ENCODE peak calls at places on chromosomes 6 and 20, in four cellular contexts. One of them, this sample, is unnamed.

GRCh38 chr6:12383448-12383847 is 93.3 kb downstream of the EDN1 start:
- DNase-seq in upper lobe of left lung: no peak
- DNase-seq in suprapubic skin: no peak
- DNase-seq in spleen: no peak
- DNase-seq in this sample: no peak

GRCh38 chr20:14051454-14051853 is 56.1 kb downstream of the MACROD2 start:
- DNase-seq in upper lobe of left lung: no peak
- DNase-seq in suprapubic skin: no peak
- DNase-seq in spleen: no peak
- DNase-seq in this sample: no peak

GRCh38 chr20:61047515-61047914 is 204.5 kb upstream of the CDH4 start:
- DNase-seq in upper lobe of left lung: no peak
- DNase-seq in suprapubic skin: no peak
- DNase-seq in spleen: no peak
- DNase-seq in this sample: no peak

GRCh38 chr6:116524236-116524635 is 12.8 kb downstream of the CALHM5 start:
- DNase-seq in upper lobe of left lung: no peak
- DNase-seq in suprapubic skin: no peak
- DNase-seq in spleen: no peak
- DNase-seq in this sample: no peak

GRCh38 chr6:157403684-157404051 is 22.7 kb downstream of the ZDHHC14 start:
- DNase-seq in upper lobe of left lung: no peak
- DNase-seq in suprapubic skin: no peak
- DNase-seq in spleen: no peak
- DNase-seq in this sample: no peak

GRCh38 chr20:43538855-43539700 is 19.7 kb upstream of the SGK2 start:
- DNase-seq in upper lobe of left lung: no peak
- DNase-seq in suprapubic skin: peak
- DNase-seq in spleen: no peak
- DNase-seq in this sample: no peak

GRCh38 chr6:73832313-73832712 is 136.3 kb downstream of the CD109 start:
- DNase-seq in upper lobe of left lung: no peak
- DNase-seq in suprapubic skin: no peak
- DNase-seq in spleen: no peak
- DNase-seq in this sample: no peak

GRCh38 chr20:18983796-18984195 is 170.2 kb downstream of the SCP2D1 start:
- DNase-seq in upper lobe of left lung: no peak
- DNase-seq in suprapubic skin: no peak
- DNase-seq in spleen: no peak
- DNase-seq in this sample: no peak

GRCh38 chr20:20295621-20296498 is 72.0 kb upstream of the INSM1 start:
- DNase-seq in upper lobe of left lung: no peak
- DNase-seq in suprapubic skin: no peak
- DNase-seq in spleen: no peak
- DNase-seq in this sample: no peak

GRCh38 chr6:28742668-28743270 is 181.0 kb downstream of the TRIM27 start:
- DNase-seq in upper lobe of left lung: no peak
- DNase-seq in suprapubic skin: no peak
- DNase-seq in spleen: no peak
- DNase-seq in this sample: no peak

GRCh38 chr6:12968290-12968689 is 251.7 kb downstream of the PHACTR1 start:
- DNase-seq in upper lobe of left lung: peak
- DNase-seq in suprapubic skin: no peak
- DNase-seq in spleen: no peak
- DNase-seq in this sample: no peak

GRCh38 chr20:52383995-52384621 is 192.5 kb upstream of the ZFP64 start:
- DNase-seq in upper lobe of left lung: peak
- DNase-seq in suprapubic skin: no peak
- DNase-seq in spleen: no peak
- DNase-seq in this sample: no peak

GRCh38 chr6:136889271-136890193 is 32.6 kb upstream of the SLC35D3 start:
- DNase-seq in upper lobe of left lung: no peak
- DNase-seq in suprapubic skin: no peak
- DNase-seq in spleen: no peak
- DNase-seq in this sample: no peak

GRCh38 chr6:35522660-35523658 is 10.3 kb upstream of the TULP1 start:
- DNase-seq in upper lobe of left lung: peak
- DNase-seq in suprapubic skin: peak
- DNase-seq in spleen: peak
- DNase-seq in this sample: peak

GRCh38 chr6:12403201-12403826 is 113.2 kb downstream of the EDN1 start:
- DNase-seq in upper lobe of left lung: no peak
- DNase-seq in suprapubic skin: no peak
- DNase-seq in spleen: no peak
- DNase-seq in this sample: no peak

GRCh38 chr6:7270320-7271204 is 42.4 kb downstream of the SSR1 start:
- DNase-seq in upper lobe of left lung: no peak
- DNase-seq in suprapubic skin: no peak
- DNase-seq in spleen: peak
- DNase-seq in this sample: no peak

GRCh38 chr20:38418509-38419204 is 16.5 kb downstream of the SNHG17 start:
- DNase-seq in upper lobe of left lung: no peak
- DNase-seq in suprapubic skin: no peak
- DNase-seq in spleen: no peak
- DNase-seq in this sample: no peak

GRCh38 chr20:8953300-8953699 is 115.6 kb upstream of the PLCB4 start:
- DNase-seq in upper lobe of left lung: no peak
- DNase-seq in suprapubic skin: no peak
- DNase-seq in spleen: no peak
- DNase-seq in this sample: no peak

GRCh38 chr20:62496525-62497218 is 20.9 kb upstream of the GATA5 start:
- DNase-seq in upper lobe of left lung: no peak
- DNase-seq in suprapubic skin: no peak
- DNase-seq in spleen: no peak
- DNase-seq in this sample: peak

GRCh38 chr20:35264755-35265154 is 13.2 kb downstream of the MMP24OS start:
- DNase-seq in upper lobe of left lung: peak
- DNase-seq in suprapubic skin: no peak
- DNase-seq in spleen: no peak
- DNase-seq in this sample: no peak

GRCh38 chr20:21702553-21703467 is 2.7 kb upstream of the PAX1 start:
- DNase-seq in upper lobe of left lung: peak
- DNase-seq in suprapubic skin: no peak
- DNase-seq in spleen: peak
- DNase-seq in this sample: no peak

GRCh38 chr20:62219101-62219991 is 732 bp downstream of the HRH3 start:
- DNase-seq in upper lobe of left lung: no peak
- DNase-seq in suprapubic skin: no peak
- DNase-seq in spleen: no peak
- DNase-seq in this sample: no peak

DNA sequence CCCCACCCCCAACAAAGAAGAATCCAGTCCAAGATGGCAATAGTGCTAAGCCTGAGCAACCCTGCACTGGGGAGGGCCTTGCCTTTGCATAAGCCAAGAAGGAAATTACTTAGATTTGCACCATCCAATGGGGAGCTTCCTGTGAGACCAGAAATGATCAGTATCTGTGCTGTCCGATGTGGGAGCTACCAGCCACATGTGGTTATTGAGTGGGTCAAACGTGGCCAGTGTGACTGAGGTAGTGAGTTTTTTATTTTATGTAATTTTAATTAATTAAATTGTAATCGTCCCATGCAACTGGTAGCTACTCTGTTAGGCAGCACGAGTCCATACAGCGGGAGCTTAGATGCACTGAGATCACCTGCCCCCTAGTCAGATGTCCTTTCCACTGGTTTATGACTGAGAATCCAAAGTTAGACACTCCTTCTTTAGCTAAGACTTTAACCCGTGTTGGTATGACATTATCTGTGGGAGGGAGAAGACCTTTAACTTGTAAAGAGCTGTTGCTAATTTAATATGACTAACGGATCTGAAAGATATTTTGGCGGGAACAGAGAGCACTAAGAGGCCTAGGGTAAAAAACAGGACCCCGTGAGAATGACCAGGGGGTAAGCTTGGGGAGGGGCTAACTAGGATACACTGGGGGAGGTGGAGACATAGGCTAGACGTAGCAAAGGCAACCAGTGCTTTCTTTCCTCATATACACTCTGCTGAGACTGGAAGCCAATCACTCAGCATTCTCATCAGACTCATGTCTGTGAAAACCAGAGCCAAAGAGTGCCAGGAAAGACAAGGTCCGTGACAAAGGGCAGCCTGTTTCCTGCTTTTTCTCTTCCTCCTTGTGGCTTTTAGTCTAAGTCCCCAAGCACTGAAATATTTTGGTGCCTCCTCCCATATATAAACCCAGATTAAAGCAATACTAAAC is 97.6 kb upstream of the NEDD9 start:
- DNase-seq in upper lobe of left lung: peak
- DNase-seq in suprapubic skin: no peak
- DNase-seq in spleen: no peak
- DNase-seq in this sample: no peak
- TF ChIP-seq POLR2AphosphoS5 in upper lobe of left lung: peak
- TF ChIP-seq POLR2AphosphoS5 in suprapubic skin: no peak
- TF ChIP-seq POLR2AphosphoS5 in spleen: no peak
- TF ChIP-seq POLR2AphosphoS5 in this sample: no peak

DNA sequence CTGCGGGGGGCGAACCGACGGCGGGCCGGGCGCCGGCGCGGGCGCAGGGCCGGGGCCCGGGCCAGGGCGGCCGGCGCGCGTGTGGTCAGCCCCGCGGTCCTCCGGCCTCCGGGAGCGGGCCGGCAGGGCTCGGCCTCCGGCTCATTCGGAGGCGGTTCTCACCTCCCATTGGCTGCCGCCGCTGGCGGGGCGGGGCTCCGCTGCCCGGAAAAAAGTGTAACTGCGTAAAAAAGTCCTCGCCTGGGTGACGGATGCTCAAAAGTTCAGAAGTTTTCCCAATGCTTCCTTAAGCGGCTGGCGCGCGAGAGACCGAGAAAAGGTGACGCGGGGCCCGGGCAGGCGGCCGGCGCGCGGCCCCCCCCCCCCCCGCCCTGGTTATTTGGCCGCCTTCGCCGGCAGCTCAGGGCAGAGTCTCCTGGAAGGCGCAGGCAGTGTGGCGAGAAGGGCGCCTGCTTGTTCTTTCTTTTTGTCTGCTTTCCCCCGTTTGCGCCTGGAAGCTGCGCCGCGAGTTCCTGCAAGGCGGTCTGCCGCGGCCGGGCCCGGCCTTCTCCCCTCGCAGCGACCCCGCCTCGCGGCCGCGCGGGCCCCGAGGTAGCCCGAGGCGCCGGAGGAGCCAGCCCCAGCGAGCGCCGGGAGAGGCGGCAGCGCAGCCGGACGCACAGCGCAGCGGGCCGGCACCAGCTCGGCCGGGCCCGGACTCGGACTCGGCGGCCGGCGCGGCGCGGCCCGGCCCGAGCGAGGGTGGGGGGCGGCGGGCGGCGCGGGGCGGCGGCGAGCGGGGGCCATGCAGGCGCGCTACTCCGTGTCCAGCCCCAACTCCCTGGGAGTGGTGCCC is at the start of gene FOXC1:
- DNase-seq in upper lobe of left lung: peak
- DNase-seq in suprapubic skin: peak
- DNase-seq in spleen: peak
- DNase-seq in this sample: peak
- TF ChIP-seq POLR2A in upper lobe of left lung: no peak
- TF ChIP-seq POLR2A in suprapubic skin: no peak
- TF ChIP-seq POLR2A in spleen: no peak
- TF ChIP-seq POLR2A in this sample: no peak

GRCh38 chr6:43181621-43181941 is 415 bp upstream of the CUL9 start:
- DNase-seq in upper lobe of left lung: no peak
- DNase-seq in suprapubic skin: no peak
- DNase-seq in spleen: no peak
- DNase-seq in this sample: no peak

GRCh38 chr6:43180985-43181384 is 1.0 kb upstream of the CUL9 start:
- DNase-seq in upper lobe of left lung: no peak
- DNase-seq in suprapubic skin: no peak
- DNase-seq in spleen: no peak
- DNase-seq in this sample: no peak

GRCh38 chr6:43180058-43180457 is 1.9 kb upstream of the CUL9 start:
- DNase-seq in upper lobe of left lung: no peak
- DNase-seq in suprapubic skin: no peak
- DNase-seq in spleen: no peak
- DNase-seq in this sample: no peak

GRCh38 chr6:43178150-43178549 is 3.8 kb upstream of the CUL9 start:
- DNase-seq in upper lobe of left lung: no peak
- DNase-seq in suprapubic skin: no peak
- DNase-seq in spleen: no peak
- DNase-seq in this sample: no peak

GRCh38 chr6:43178951-43179830 is 2.8 kb upstream of the CUL9 start:
- DNase-seq in upper lobe of left lung: no peak
- DNase-seq in suprapubic skin: no peak
- DNase-seq in spleen: no peak
- DNase-seq in this sample: no peak
- TF ChIP-seq POLR2AphosphoS5 in upper lobe of left lung: no peak
- TF ChIP-seq POLR2AphosphoS5 in suprapubic skin: no peak
- TF ChIP-seq POLR2AphosphoS5 in spleen: no peak
- TF ChIP-seq POLR2AphosphoS5 in this sample: no peak

DNA sequence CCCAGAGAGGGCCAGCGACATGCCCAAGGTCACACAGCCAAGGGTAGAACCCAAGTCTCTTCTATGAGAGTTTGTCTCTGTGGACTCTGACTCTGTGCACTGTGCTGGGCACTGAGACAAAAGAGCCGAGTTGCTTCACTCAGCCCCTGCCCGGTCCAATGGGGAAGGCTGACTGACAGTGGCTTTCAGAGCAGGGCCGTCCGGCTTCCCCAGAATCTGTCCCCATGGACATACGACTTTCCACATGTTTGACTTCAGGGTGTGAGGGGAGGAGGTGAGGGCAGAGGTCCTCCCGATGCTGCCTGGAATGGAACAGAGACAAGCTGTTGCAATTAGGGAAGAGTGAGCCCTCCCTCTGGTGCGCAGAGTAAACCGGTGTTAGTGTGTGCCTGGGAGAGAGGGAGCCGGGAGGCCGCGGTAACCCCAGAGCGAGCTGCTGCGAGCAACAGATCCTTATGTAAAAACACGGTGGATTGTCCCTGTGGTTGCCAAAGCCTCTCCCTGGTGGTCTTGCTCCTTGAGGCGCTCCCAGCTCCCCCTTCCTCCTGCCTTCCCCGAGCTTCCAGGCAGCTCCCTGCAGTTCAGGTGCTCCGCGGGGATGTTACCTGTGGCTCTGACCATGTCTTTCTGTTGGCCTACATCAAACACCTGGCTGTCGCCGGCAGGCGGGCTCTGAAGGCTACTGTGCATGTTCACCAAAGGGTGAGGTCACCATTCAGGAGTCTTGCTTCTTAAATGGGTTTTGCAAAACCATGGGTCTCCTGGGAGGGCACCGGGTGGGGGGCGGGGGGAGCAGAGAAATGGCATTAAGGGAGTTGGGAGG is 678 bp downstream of the SIRPA start:
- DNase-seq in upper lobe of left lung: peak
- DNase-seq in suprapubic skin: no peak
- DNase-seq in spleen: no peak
- DNase-seq in this sample: no peak
- TF ChIP-seq POLR2A in upper lobe of left lung: no peak
- TF ChIP-seq POLR2A in suprapubic skin: no peak
- TF ChIP-seq POLR2A in spleen: no peak
- TF ChIP-seq POLR2A in this sample: no peak

GRCh38 chr6:166600932-166601331 is 14.5 kb upstream of the RAMACL start:
- DNase-seq in upper lobe of left lung: no peak
- DNase-seq in suprapubic skin: no peak
- DNase-seq in spleen: no peak
- DNase-seq in this sample: no peak

GRCh38 chr6:166596741-166597507 is 10.4 kb upstream of the RAMACL start:
- DNase-seq in upper lobe of left lung: no peak
- DNase-seq in suprapubic skin: no peak
- DNase-seq in spleen: no peak
- DNase-seq in this sample: no peak

GRCh38 chr6:166597711-166598440 is 11.4 kb upstream of the RAMACL start:
- DNase-seq in upper lobe of left lung: no peak
- DNase-seq in suprapubic skin: no peak
- DNase-seq in spleen: peak
- DNase-seq in this sample: no peak

GRCh38 chr6:166599158-166599557 is 12.7 kb upstream of the RAMACL start:
- DNase-seq in upper lobe of left lung: no peak
- DNase-seq in suprapubic skin: no peak
- DNase-seq in spleen: no peak
- DNase-seq in this sample: no peak

GRCh38 chr6:166598441-166599138 is 12.1 kb upstream of the RAMACL start:
- DNase-seq in upper lobe of left lung: peak
- DNase-seq in suprapubic skin: no peak
- DNase-seq in spleen: no peak
- DNase-seq in this sample: no peak
- TF ChIP-seq POLR2AphosphoS5 in upper lobe of left lung: peak
- TF ChIP-seq POLR2AphosphoS5 in suprapubic skin: no peak
- TF ChIP-seq POLR2AphosphoS5 in spleen: peak
- TF ChIP-seq POLR2AphosphoS5 in this sample: no peak